ENCODE peak calls at places on chromosomes 6 and 20, in four cellular contexts. N, A, L and T are unnamed samples.

GRCh38 chr20:63697357-63697867 is 960 bp downstream of the TNFRSF6B start:
- DNase-seq in N (no peak), A (no peak), L (no peak), T (no peak)

GRCh38 chr20:13261460-13262301 is 40.6 kb downstream of the ISM1 start:
- DNase-seq in L (peak), N (peak), A (peak), T (peak)

GRCh38 chr6:9675122-9675521 is 739.8 kb downstream of the TFAP2A start:
- DNase-seq in N (no peak), L (no peak), A (no peak), T (no peak)

GRCh38 chr6:3457710-3458605 is 1.1 kb upstream of the SLC22A23 start:
- DNase-seq in N (no peak), A (peak), L (peak), T (no peak)

GRCh38 chr6:78810146-78810545 is 57.2 kb upstream of the IRAK1BP1 start:
- DNase-seq in A (no peak), N (no peak), L (peak), T (no peak)

GRCh38 chr20:36399147-36399968 is 93.2 kb downstream of the DLGAP4 start:
- DNase-seq in N (no peak), L (peak), A (peak), T (peak)

GRCh38 chr6:31978831-31979230 is 3.0 kb upstream of the C4A start:
- DNase-seq in A (no peak), N (no peak), L (no peak), T (no peak)

GRCh38 chr20:36097331-36097730 is 57.2 kb upstream of the EPB41L1 start:
- DNase-seq in A (no peak), N (no peak), L (peak), T (no peak)

GRCh38 chr20:16283978-16284377 is 289.3 kb downstream of the KIF16B start:
- DNase-seq in A (no peak), L (no peak), N (no peak), T (no peak)

GRCh38 chr6:136371951-136372350 is 82.3 kb upstream of the BCLAF1 start:
- DNase-seq in A (no peak), N (no peak), L (peak), T (no peak)

GRCh38 chr6:137491478-137491877 is 2.7 kb downstream of the OLIG3 start:
- DNase-seq in L (no peak), N (no peak), A (no peak), T (no peak)

GRCh38 chr6:132446136-132446535 is 44.9 kb upstream of the MOXD1 start:
- DNase-seq in N (no peak), L (no peak), A (no peak), T (no peak)

GRCh38 chr6:139295906-139296305 is 4.1 kb upstream of the TXLNB start:
- DNase-seq in A (no peak), N (no peak), L (no peak), T (no peak)

GRCh38 chr6:118808794-118809668 is 84.9 kb upstream of the ASF1A start:
- DNase-seq in N (peak), L (no peak), A (no peak), T (peak)

GRCh38 chr6:33427585-33428218 is 7.8 kb downstream of the SYNGAP1 start:
- DNase-seq in N (peak), L (no peak), A (peak), T (peak)

GRCh38 chr6:35804996-35805736 is at the start of gene LHFPL5:
- DNase-seq in L (peak), A (peak), N (peak), T (peak)

GRCh38 chr6:25874118-25874517 is at the start of gene SLC17A3:
- DNase-seq in L (no peak), A (no peak), N (no peak), T (no peak)

GRCh38 chr20:41830702-41831101 is 212.5 kb upstream of the CHD6 start:
- DNase-seq in L (no peak), A (no peak), N (no peak), T (no peak)

GRCh38 chr20:63096681-63097335 is 90.0 kb upstream of the BHLHE23 start:
- DNase-seq in N (no peak), L (no peak), A (peak), T (no peak)

GRCh38 chr6:151900897-151901485 is 93.5 kb downstream of the ESR1 start:
- DNase-seq in N (no peak), L (no peak), A (no peak), T (no peak)

GRCh38 chr6:137389150-137389664 is 105.0 kb downstream of the OLIG3 start:
- DNase-seq in N (peak), L (peak), A (no peak), T (peak)

GRCh38 chr20:63497946-63498935 is 642 bp downstream of the EEF1A2 start:
- DNase-seq in L (no peak), N (no peak), A (peak), T (no peak)